ENCODE peak calls at places on chromosomes 5 and 9, in nine cellular contexts. G is mucosa of gallbladder; J is mesendoderm; Q is AG09319; L is DMS79; K is naive thymus-derived CD8-positive, alpha-beta T cell; W is iPS-NIHi11; H is aorta; Z is NCI-H187 treated with DMSO at 0.1 percent for 48 hours. F is an unnamed sample.
A peak's percentile ranks its signal among the peaks of the same experiment; 100 is the strongest.

GRCh38 chr9:124776952-124777645 is at the start of gene OLFML2A:
- DNase-seq in H (no peak), W (peak; percentile 78), K (no peak), Z (no peak), G (no peak), J (no peak), Q (no peak), L (no peak), F (no peak)

GRCh38 chr9:69376651-69377050 is 51.6 kb downstream of the ENTREP1 start:
- DNase-seq in Q (peak; percentile 41), K (no peak), J (peak; percentile 76), W (no peak), L (no peak), H (peak; percentile 73), G (peak; percentile 40), Z (no peak), F (no peak)

GRCh38 chr5:72598461-72599433 is 91.5 kb upstream of the ZNF366 start:
- DNase-seq in G (no peak), K (no peak), J (peak; percentile 42), L (no peak), Q (no peak), W (no peak), H (no peak), Z (no peak), F (no peak)

GRCh38 chr5:88952344-88952743 is 69.4 kb upstream of the MEF2C start:
- DNase-seq in H (no peak), K (no peak), Z (peak; percentile 22), Q (no peak), L (no peak), W (no peak), J (peak; percentile 63), G (no peak), F (no peak)

GRCh38 chr9:15317836-15318235 is 10.8 kb upstream of the TTC39B start:
- DNase-seq in J (no peak), W (no peak), L (no peak), Q (no peak), H (no peak), G (no peak), Z (no peak), K (no peak), F (no peak)

GRCh38 chr9:81737871-81738507 is 48.6 kb upstream of the TLE1 start:
- DNase-seq in L (no peak), K (no peak), W (no peak), H (peak; percentile 75), J (peak; percentile 67), Z (no peak), Q (peak; percentile 42), G (peak; percentile 63), F (peak; percentile 56)

GRCh38 chr5:89849819-89850515 is 559.6 kb downstream of the CETN3 start:
- DNase-seq in K (no peak), Z (no peak), W (no peak), H (no peak), G (no peak), J (peak; percentile 45), L (no peak), Q (no peak), F (no peak)

GRCh38 chr9:76761448-76761847 is 2.8 kb upstream of the PCA3 start:
- DNase-seq in G (no peak), K (no peak), L (no peak), Z (no peak), H (no peak), W (no peak), Q (no peak), J (no peak), F (no peak)

GRCh38 chr9:108133680-108134079 is 644.1 kb upstream of the KLF4 start:
- DNase-seq in L (no peak), G (no peak), Q (no peak), K (no peak), W (no peak), Z (no peak), H (no peak), J (no peak), F (no peak)

GRCh38 chr9:98908897-98909634 is 34.6 kb upstream of the COL15A1 start:
- DNase-seq in J (no peak), H (no peak), Q (peak; percentile 92), W (no peak), Z (no peak), L (no peak), G (no peak), K (no peak), F (no peak)

GRCh38 chr5:24714757-24715156 is 70.0 kb upstream of the CDH10 start:
- DNase-seq in L (no peak), H (no peak), J (no peak), Z (no peak), W (no peak), G (no peak), Q (no peak), K (no peak), F (no peak)

GRCh38 chr5:65774346-65774745 is 52.3 kb downstream of the NLN start:
- DNase-seq in K (no peak), J (no peak), Q (peak; percentile 25), W (no peak), L (no peak), G (no peak), Z (no peak), H (no peak), F (no peak)

GRCh38 chr9:35102465-35102768 is 514 bp downstream of the STOML2 start:
- DNase-seq in W (no peak), G (no peak), L (no peak), Q (no peak), K (no peak), J (no peak), Z (no peak), H (peak; percentile 44), F (no peak)

GRCh38 chr9:76162109-76162730 is 232.0 kb downstream of the RFK start:
- DNase-seq in K (no peak), Z (no peak), H (no peak), L (no peak), J (no peak), G (no peak), Q (no peak), W (no peak), F (no peak)

GRCh38 chr5:105554613-105555169 is 1992.1 kb upstream of the NUDT12 start:
- DNase-seq in L (no peak), J (peak; percentile 71), Z (no peak), Q (no peak), G (no peak), K (no peak), H (no peak), W (no peak), F (no peak)

GRCh38 chr5:126079266-126079665 is 343.9 kb upstream of the GRAMD2B start:
- DNase-seq in K (no peak), G (no peak), H (no peak), Q (no peak), W (no peak), J (no peak), L (no peak), Z (no peak), F (no peak)

GRCh38 chr9:123556464-123557435 is 200.8 kb downstream of the CRB2 start:
- DNase-seq in G (no peak), W (no peak), Z (no peak), J (peak; percentile 71), L (no peak), Q (no peak), H (no peak), K (no peak), F (no peak)

GRCh38 chr9:98021306-98022040 is 35.1 kb upstream of the NANS start:
- DNase-seq in W (no peak), G (no peak), H (no peak), L (no peak), K (no peak), Z (no peak), Q (no peak), J (peak; percentile 23), F (no peak)

GRCh38 chr9:18748106-18748719 is 274.3 kb downstream of the ADAMTSL1 start:
- DNase-seq in K (no peak), G (no peak), Q (peak; percentile 64), Z (no peak), W (no peak), J (no peak), H (no peak), L (no peak), F (no peak)

GRCh38 chr9:127067603-127068220 is 54.7 kb downstream of the ANGPTL2 start:
- DNase-seq in W (no peak), J (no peak), Q (no peak), G (no peak), H (no peak), Z (no peak), K (no peak), L (no peak), F (no peak)

GRCh38 chr9:33135086-33135958 is 31.8 kb downstream of the B4GALT1 start:
- DNase-seq in J (no peak), K (no peak), L (no peak), G (no peak), H (no peak), Z (no peak), Q (no peak), W (no peak), F (no peak)

GRCh38 chr9:7542648-7543165 is 256.9 kb downstream of the DMAC1 start:
- DNase-seq in K (no peak), Q (no peak), L (no peak), G (no peak), J (no peak), Z (no peak), H (no peak), W (peak; percentile 10), F (no peak)

GRCh38 chr5:156774273-156774672 is 75.8 kb upstream of the PPP1R2B start:
- DNase-seq in G (no peak), W (no peak), J (no peak), Q (no peak), K (no peak), L (no peak), Z (no peak), H (no peak), F (no peak)

GRCh38 chr9:123933401-123933800 is 3.5 kb upstream of the DENND1A start:
- DNase-seq in Q (no peak), L (no peak), G (no peak), J (no peak), H (no peak), K (no peak), Z (no peak), W (no peak), F (peak; percentile 48)